ENCODE peak calls at places on chromosomes 13 and 19, in eight cellular contexts. S is ureter; E is MCF 10A; Y is substantia nigra; A is activated gamma-delta T cell treated with anti-CD3 and anti-CD28 coated beads, Interleukin-2, amount 50 U/mL, for 16 hours; I is activated naive CD8-positive, alpha-beta T cell treated with anti-CD3 and anti-CD28 coated beads for 36 hours; T is Peyer's patch; D is heart left ventricle. U is an unnamed sample.

GRCh38 chr13:41970918-41971317 is 10.0 kb upstream of the VWA8 start:
- DNase-seq in T (no peak), D (no peak), I (no peak), A (no peak), Y (no peak), S (no peak), E (no peak), U (no peak)

GRCh38 chr19:10712041-10712440 is 5.8 kb upstream of the DNM2 start:
- DNase-seq in D (no peak), T (peak; percentile 68), S (no peak), A (no peak), E (no peak), Y (no peak), I (no peak), U (no peak)

GRCh38 chr19:47469719-47470118 is 2.0 kb downstream of the SLC8A2 start:
- DNase-seq in Y (no peak), T (no peak), A (no peak), I (no peak), E (no peak), D (peak; percentile 28), S (no peak), U (no peak)

GRCh38 chr19:29806098-29806866 is 5.5 kb upstream of the CCNE1 start:
- DNase-seq in S (no peak), A (no peak), T (no peak), E (no peak), D (peak; percentile 82), Y (no peak), I (no peak), U (no peak)

GRCh38 chr19:12838893-12839656 is 760 bp downstream of the MAST1 start:
- DNase-seq in D (no peak), T (no peak), E (no peak), S (no peak), A (no peak), I (no peak), Y (no peak), U (no peak)

GRCh38 chr13:50693755-50694154 is 149.7 kb downstream of the DLEU7 start:
- DNase-seq in D (peak; percentile 72), T (no peak), I (no peak), S (no peak), Y (peak; percentile 9), A (no peak), E (no peak), U (peak; percentile 38)

GRCh38 chr19:38210458-38210987 is 13.5 kb downstream of the DPF1 start:
- DNase-seq in Y (peak; percentile 75), T (no peak), E (no peak), S (peak; percentile 55), D (peak; percentile 84), A (no peak), I (no peak), U (no peak)

GRCh38 chr13:27851481-27851880 is 59.2 kb downstream of the GSX1 start:
- DNase-seq in Y (no peak), A (no peak), D (no peak), I (no peak), E (no peak), S (no peak), T (no peak), U (no peak)

GRCh38 chr13:44969858-44970484 is 19.3 kb downstream of the NUFIP1 start:
- DNase-seq in E (peak; percentile 66), D (no peak), T (no peak), S (no peak), A (no peak), Y (no peak), I (no peak), U (no peak)

GRCh38 chr19:35437152-35437951 is 10.7 kb upstream of the FFAR2 start:
- DNase-seq in D (no peak), E (peak; percentile 11), T (peak; percentile 73), I (no peak), Y (no peak), A (no peak), S (no peak), U (no peak)

GRCh38 chr13:100636441-100636840 is 38.2 kb downstream of the TMTC4 start:
- DNase-seq in T (no peak), Y (peak; percentile 53), I (no peak), D (no peak), S (no peak), E (no peak), A (no peak), U (no peak)

GRCh38 chr13:29679357-29680050 is 84.0 kb upstream of the SLC7A1 start:
- DNase-seq in A (no peak), D (peak; percentile 57), T (peak; percentile 65), I (no peak), E (no peak), S (no peak), Y (no peak), U (no peak)

GRCh38 chr19:14023404-14024235 is 4.3 kb upstream of the RLN3 start:
- DNase-seq in E (peak; percentile 70), T (peak; percentile 72), S (peak; percentile 65), Y (no peak), D (no peak), I (no peak), A (no peak), U (peak; percentile 41)

GRCh38 chr13:99559560-99559959 is 58.3 kb downstream of the TM9SF2 start:
- DNase-seq in Y (no peak), T (no peak), D (no peak), S (no peak), I (no peak), E (no peak), A (no peak), U (no peak)

GRCh38 chr19:16612631-16613030 is 15.4 kb downstream of the MED26 start:
- DNase-seq in Y (no peak), S (no peak), D (no peak), T (no peak), E (peak; percentile 20), A (no peak), I (no peak), U (no peak)

GRCh38 chr13:25886438-25887214 is 165.2 kb downstream of the SHISA2 start:
- DNase-seq in A (no peak), Y (no peak), T (no peak), E (peak; percentile 92), I (no peak), S (no peak), D (no peak), U (no peak)

GRCh38 chr13:45696610-45697226 is 5.4 kb upstream of the CBY2 start:
- DNase-seq in I (no peak), A (no peak), E (peak; percentile 59), Y (no peak), T (no peak), D (no peak), S (no peak), U (no peak)

GRCh38 chr13:99949657-99950413 is 21.7 kb downstream of the ZIC5 start:
- DNase-seq in D (no peak), E (no peak), A (no peak), Y (no peak), T (no peak), I (no peak), S (no peak), U (no peak)

GRCh38 chr13:39451301-39451700 is 151.7 kb downstream of the LHFPL6 start:
- DNase-seq in T (no peak), D (no peak), I (no peak), Y (no peak), S (no peak), A (no peak), E (peak; percentile 53), U (no peak)

GRCh38 chr13:27573265-27573664 is 47.1 kb downstream of the LNX2 start:
- DNase-seq in Y (no peak), A (no peak), D (no peak), I (no peak), S (no peak), T (no peak), E (no peak), U (no peak)

GRCh38 chr19:23377276-23377675 is 18.0 kb downstream of the ZNF91 start:
- DNase-seq in A (no peak), Y (no peak), I (no peak), D (no peak), T (no peak), S (no peak), E (no peak), U (no peak)

GRCh38 chr13:62544928-62545327 is 1129.3 kb upstream of the PCDH20 start:
- DNase-seq in D (no peak), A (no peak), E (no peak), S (no peak), I (no peak), T (no peak), Y (no peak), U (no peak)

GRCh38 chr19:33227242-33227650 is 1.6 kb upstream of the SLC7A10 start:
- DNase-seq in D (peak; percentile 33), E (no peak), S (no peak), A (no peak), Y (no peak), I (no peak), T (no peak), U (peak; percentile 67)

GRCh38 chr19:41951686-41952172 is 7.4 kb downstream of the RABAC1 start:
- DNase-seq in I (peak; percentile 83), T (peak; percentile 96), S (peak; percentile 81), E (peak; percentile 79), A (peak; percentile 88), D (peak; percentile 81), Y (peak; percentile 74), U (peak; percentile 82)

GRCh38 chr19:1401138-1401888 is at the start of gene GAMT:
- DNase-seq in I (peak; percentile 63), S (no peak), Y (peak; percentile 59), E (no peak), T (peak; percentile 74), A (peak; percentile 23), D (peak; percentile 79), U (no peak)

GRCh38 chr13:98443329-98443728 is 133.6 kb downstream of the STK24 start:
- DNase-seq in T (no peak), Y (no peak), A (no peak), S (no peak), I (no peak), E (peak; percentile 47), D (no peak), U (no peak)

GRCh38 chr19:35744688-35745327 is 410 bp downstream of the U2AF1L4 start:
- DNase-seq in E (peak; percentile 97), S (peak; percentile 97), I (peak; percentile 90), Y (peak; percentile 95), A (peak; percentile 91), T (peak; percentile 98), D (peak; percentile 96), U (peak; percentile 98)

GRCh38 chr19:13861714-13862531 is 15.0 kb upstream of the NANOS3 start:
- DNase-seq in D (peak; percentile 96), S (peak; percentile 94), Y (peak; percentile 89), E (peak; percentile 90), T (peak; percentile 97), A (peak; percentile 84), I (peak; percentile 87), U (peak; percentile 93)

GRCh38 chr19:1166872-1167573 is 7.0 kb downstream of the SBNO2 start:
- DNase-seq in E (peak; percentile 38), D (no peak), S (peak; percentile 43), A (no peak), T (no peak), I (no peak), Y (no peak), U (no peak)

GRCh38 chr13:75467009-75467728 is 14.8 kb downstream of the TBC1D4 start:
- DNase-seq in Y (no peak), T (no peak), I (no peak), S (no peak), E (no peak), D (no peak), A (no peak), U (no peak)

GRCh38 chr13:51912091-51912490 is 50.3 kb downstream of the CCDC70 start:
- DNase-seq in I (no peak), A (no peak), S (no peak), T (no peak), D (no peak), E (no peak), Y (peak; percentile 43), U (no peak)

GRCh38 chr13:33512880-33513554 is 227.5 kb upstream of the STARD13 start:
- DNase-seq in S (no peak), I (no peak), Y (no peak), E (no peak), D (no peak), T (no peak), A (no peak), U (no peak)

GRCh38 chr19:33639034-33639681 is 17.4 kb downstream of the CHST8 start:
- DNase-seq in Y (no peak), A (no peak), E (no peak), S (no peak), I (no peak), T (peak; percentile 18), D (no peak), U (no peak)

GRCh38 chr19:13071444-13072205 is 31.0 kb downstream of the LYL1 start:
- DNase-seq in Y (no peak), A (no peak), I (no peak), T (no peak), S (no peak), D (no peak), E (no peak), U (no peak)

U was measured in lung.